ENCODE peak calls at places on chromosomes 7 and 10, in seven cellular contexts. P, R, G, Z, F, D and J are unnamed samples.

GRCh38 chr7:103630318-103630717 is 184.3 kb upstream of the SLC26A5 start:
- DNase-seq in D (peak; percentile 16), Z (no peak), G (no peak), R (no peak), F (no peak), P (peak; percentile 31), J (no peak)

GRCh38 chr10:86376852-86377796 is 10.5 kb upstream of the GRID1 start:
- DNase-seq in G (peak; percentile 88), D (no peak), F (no peak), R (peak; percentile 73), P (peak; percentile 34), Z (peak; percentile 64), J (peak; percentile 51)

GRCh38 chr10:91860885-91861284 is 48.4 kb downstream of the FGFBP3 start:
- DNase-seq in R (no peak), Z (no peak), D (no peak), P (no peak), G (no peak), F (no peak), J (no peak)

GRCh38 chr10:44963772-44964633 is 4.4 kb downstream of the RASSF4 start:
- DNase-seq in R (no peak), G (peak; percentile 68), D (no peak), P (peak; percentile 34), F (no peak), Z (peak; percentile 96), J (no peak)

GRCh38 chr10:29794776-29795635 is 160.2 kb upstream of the SVIL start:
- DNase-seq in G (no peak), F (no peak), D (peak; percentile 78), Z (peak; percentile 54), P (peak; percentile 81), R (no peak), J (no peak)

GRCh38 chr7:159209429-159209828 is 64.8 kb upstream of the VIPR2 start:
- DNase-seq in G (no peak), F (no peak), R (no peak), D (no peak), Z (no peak), P (no peak), J (no peak)

GRCh38 chr7:141558544-141559183 is 7.5 kb downstream of the AGK start:
- DNase-seq in D (peak; percentile 76), P (peak; percentile 77), G (no peak), Z (no peak), R (no peak), F (no peak), J (no peak)

GRCh38 chr10:18501610-18502009 is 149.8 kb downstream of the NSUN6 start:
- DNase-seq in P (no peak), G (no peak), Z (no peak), R (no peak), F (no peak), D (no peak), J (no peak)

GRCh38 chr7:16719699-16720098 is 33.9 kb upstream of the TSPAN13 start:
- DNase-seq in P (no peak), G (no peak), F (no peak), D (no peak), R (no peak), Z (no peak), J (no peak)

GRCh38 chr7:74216361-74216761 is 6.6 kb downstream of the LAT2 start:
- DNase-seq in R (no peak), G (no peak), Z (no peak), F (no peak), D (no peak), P (no peak), J (no peak)
- H3K4me3 ChIP-seq in R (no peak overlapping the region), G (no peak overlapping the region), Z (no peak overlapping the region), F (no peak overlapping the region), D (no peak overlapping the region), P (no peak overlapping the region), J (no peak overlapping the region)

DNA sequence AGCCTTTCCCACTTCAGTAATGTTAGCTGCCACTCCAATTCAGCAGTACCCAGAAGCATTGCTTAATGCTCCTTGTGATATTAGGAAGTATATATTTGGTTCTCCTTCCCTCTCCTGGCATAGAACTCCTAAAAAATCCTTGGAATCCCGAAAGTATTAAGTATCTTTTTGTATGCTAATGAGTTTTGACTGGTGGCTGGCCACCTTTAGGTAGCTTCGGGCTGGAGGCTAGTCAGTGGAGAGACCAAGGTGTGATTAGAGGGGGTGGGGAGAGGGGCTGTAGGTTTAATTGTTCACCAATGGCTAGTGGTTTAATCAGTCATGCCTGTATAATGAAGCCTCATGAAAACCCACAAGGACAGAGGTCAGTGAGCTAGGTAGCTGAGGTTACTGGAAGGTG is 12.2 kb downstream of the COMTD1 start:
- DNase-seq in D (no peak), Z (no peak), G (no peak), F (no peak), P (no peak), R (no peak), J (peak; percentile 56)
- H3K36me3 ChIP-seq in D (peaks cover 62% of the 10 kb centered on the region), Z (peaks cover 90% of the 10 kb centered on the region), G (peaks cover 59% of the 10 kb centered on the region), F (peaks cover 70% of the 10 kb centered on the region), P (peaks cover 13% of the 10 kb centered on the region), R (peaks cover 59% of the 10 kb centered on the region), J (peaks cover 81% of the 10 kb centered on the region)

GRCh38 chr10:96172666-96173065 is 42.6 kb downstream of the ZNF518A start:
- DNase-seq in P (no peak), F (no peak), D (no peak), Z (no peak), R (no peak), G (no peak), J (no peak)
- H3K9me3 ChIP-seq in P (no peaks in the 10 kb centered on the region), F (peaks cover 10% of the 10 kb centered on the region), D (no peaks in the 10 kb centered on the region), Z (peaks cover 7% of the 10 kb centered on the region), R (peaks cover 13% of the 10 kb centered on the region), G (no peaks in the 10 kb centered on the region), J (peaks cover 5% of the 10 kb centered on the region)

GRCh38 chr7:100431286-100431735 is 1.7 kb downstream of the MEPCE start:
- DNase-seq in Z (no peak), R (no peak), D (no peak), F (no peak), G (no peak), P (no peak), J (no peak)
- H3K4me3 ChIP-seq in Z (no peak overlapping the region), R (no peak overlapping the region), D (peak overlapping the region; percentile 81), F (peak overlapping the region; percentile 84), G (no peak overlapping the region), P (peak overlapping the region; percentile 76), J (no peak overlapping the region)

DNA sequence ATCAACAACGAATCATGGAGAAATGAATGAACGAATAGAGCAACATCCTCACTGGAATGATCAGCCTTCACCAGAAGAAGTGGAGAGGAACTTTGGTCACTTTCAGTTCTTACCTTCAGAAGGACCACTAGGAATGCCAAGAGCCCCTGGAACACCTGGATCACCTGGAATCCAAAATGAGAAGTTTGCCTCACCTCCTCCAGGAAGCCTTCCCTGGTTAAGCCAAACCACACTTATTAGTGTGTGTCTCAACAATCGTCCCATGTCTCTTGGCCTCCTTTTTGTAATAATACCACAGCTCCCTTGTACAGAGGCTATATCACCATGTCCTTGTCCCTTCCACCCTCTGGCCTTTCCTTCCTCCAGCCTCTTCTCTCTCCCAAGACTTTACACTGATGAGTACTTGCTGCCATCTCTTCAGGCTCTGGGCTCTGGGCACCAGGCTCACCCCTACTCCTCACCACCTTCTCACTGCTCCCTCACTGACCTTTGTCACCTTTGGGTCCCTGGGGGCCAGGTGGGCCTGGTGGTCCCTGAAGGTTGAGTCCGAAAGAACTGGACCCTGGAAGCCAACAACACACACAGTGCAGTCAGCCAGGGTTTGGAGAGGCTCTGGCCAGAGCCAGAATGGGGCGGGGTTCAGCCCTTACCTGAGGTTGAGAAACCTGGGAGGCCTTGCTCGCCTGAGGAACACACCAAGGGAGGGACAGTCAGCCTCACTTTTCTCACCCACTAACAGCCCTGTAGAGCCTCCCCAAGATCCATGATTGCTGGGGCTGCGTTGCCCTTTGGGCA is 46.5 kb downstream of the COL17A1 start:
- DNase-seq in P (no peak), R (no peak), G (no peak), D (no peak), F (no peak), Z (no peak), J (no peak)
- H3K36me3 ChIP-seq in P (no peaks in the 10 kb centered on the region), R (no peaks in the 10 kb centered on the region), G (no peaks in the 10 kb centered on the region), D (no peaks in the 10 kb centered on the region), F (no peaks in the 10 kb centered on the region), Z (no peaks in the 10 kb centered on the region), J (no peaks in the 10 kb centered on the region)

GRCh38 chr7:36943591-36944430 is 219.5 kb upstream of the AOAH start:
- DNase-seq in P (peak; percentile 8), F (no peak), G (no peak), Z (no peak), D (peak; percentile 3), R (no peak), J (no peak)

GRCh38 chr7:36939816-36940215 is 215.5 kb upstream of the AOAH start:
- DNase-seq in F (no peak), Z (no peak), P (no peak), D (no peak), G (no peak), R (no peak), J (no peak)

GRCh38 chr7:36942558-36943354 is 218.5 kb upstream of the AOAH start:
- DNase-seq in F (no peak), D (no peak), R (no peak), Z (no peak), P (no peak), G (no peak), J (no peak)

GRCh38 chr7:36941359-36941758 is 217.1 kb upstream of the AOAH start:
- DNase-seq in G (no peak), R (no peak), F (no peak), D (no peak), Z (no peak), P (no peak), J (no peak)

GRCh38 chr7:36942062-36942461 is 217.8 kb upstream of the AOAH start:
- DNase-seq in P (no peak), F (no peak), G (no peak), R (no peak), Z (no peak), D (no peak), J (no peak)
- H3K9me3 ChIP-seq in P (no peaks in the 10 kb centered on the region), F (peaks cover 61% of the 10 kb centered on the region), G (no peaks in the 10 kb centered on the region), R (peaks cover 44% of the 10 kb centered on the region), Z (no peaks in the 10 kb centered on the region), D (peaks cover 23% of the 10 kb centered on the region), J (peaks cover 3% of the 10 kb centered on the region)